ENCODE peak calls at places on chromosomes 1 and 21, in six cellular contexts. L is NCI-H2171; Q is LNCaP clone FGC; G is stimulated activated CD8-positive, alpha-beta memory T cell treated with anti-CD3 and anti-CD28 coated beads, Interleukin-15, amount 100 ng/mL, for 24 hours; K is small intestine; M is astrocyte. T is an unnamed sample.

GRCh38 chr1:181743878-181744312 is 260.6 kb downstream of the CACNA1E start:
- DNase-seq in G (no peak), Q (peak), K (no peak), M (no peak), L (no peak), T (no peak)

GRCh38 chr1:204151562-204152309 is at the start of gene ETNK2:
- DNase-seq in L (peak), K (no peak), Q (no peak), M (peak), G (peak), T (peak)

GRCh38 chr1:187203257-187203656 is 374.5 kb downstream of the PLA2G4A start:
- DNase-seq in Q (no peak), M (peak), L (no peak), K (no peak), G (no peak), T (no peak)

GRCh38 chr1:20153000-20153418 is 13.9 kb downstream of the PLA2G2F start:
- DNase-seq in M (no peak), L (no peak), G (no peak), K (no peak), Q (no peak), T (no peak)

GRCh38 chr1:67085326-67085725 is 31.4 kb upstream of the SLC35D1 start:
- DNase-seq in G (no peak), K (no peak), M (no peak), L (no peak), Q (no peak), T (no peak)

GRCh38 chr1:21931171-21932093 is 5.7 kb downstream of the HSPG2 start:
- DNase-seq in Q (no peak), G (no peak), M (peak), K (peak), L (no peak), T (peak)

GRCh38 chr1:183043872-183044859 is 20.9 kb downstream of the LAMC1 start:
- DNase-seq in G (no peak), M (peak), L (no peak), Q (no peak), K (no peak), T (no peak)

GRCh38 chr1:243924588-243925349 is 74.7 kb upstream of the AKT3 start:
- DNase-seq in G (no peak), M (peak), L (no peak), K (no peak), Q (no peak), T (no peak)

GRCh38 chr21:24210130-24210529 is 1397.2 kb downstream of the MRPL39 start:
- DNase-seq in L (no peak), Q (no peak), K (no peak), G (no peak), M (no peak), T (no peak)

GRCh38 chr1:15950302-15950701 is 25.6 kb downstream of the ZBTB17 start:
- DNase-seq in L (no peak), Q (no peak), G (no peak), K (no peak), M (no peak), T (no peak)

GRCh38 chr1:47752048-47752451 is 245.1 kb downstream of the TRABD2B start:
- DNase-seq in K (peak), G (no peak), L (no peak), Q (no peak), M (no peak), T (peak)

GRCh38 chr1:30919025-30919881 is 10.7 kb upstream of the SDC3 start:
- DNase-seq in L (no peak), G (no peak), Q (no peak), M (peak), K (no peak), T (no peak)

GRCh38 chr1:201051399-201051798 is 27.9 kb upstream of the KIF21B start:
- DNase-seq in G (no peak), L (no peak), K (no peak), M (no peak), Q (no peak), T (no peak)

GRCh38 chr1:182337736-182338571 is 53.6 kb downstream of the GLUL start:
- DNase-seq in G (no peak), K (no peak), Q (peak), L (no peak), M (no peak), T (no peak)

GRCh38 chr21:26851109-26851944 is 6.1 kb upstream of the ADAMTS1 start:
- DNase-seq in M (no peak), Q (no peak), L (no peak), K (no peak), G (no peak), T (no peak)

GRCh38 chr1:173661271-173661670 is 8.4 kb downstream of the ANKRD45 start:
- DNase-seq in K (no peak), L (no peak), M (no peak), Q (no peak), G (no peak), T (no peak)

GRCh38 chr1:5267603-5268235 is 613.3 kb downstream of the AJAP1 start:
- DNase-seq in G (no peak), L (no peak), K (no peak), Q (no peak), M (no peak), T (no peak)

GRCh38 chr1:180571832-180572636 is 13.3 kb downstream of the OVAAL start:
- DNase-seq in K (peak), G (no peak), L (no peak), Q (no peak), M (peak), T (no peak)

GRCh38 chr1:203807211-203807610 is 11.8 kb downstream of the ZBED6 start:
- DNase-seq in Q (no peak), L (no peak), K (no peak), M (peak), G (no peak), T (no peak)

GRCh38 chr1:235739124-235739523 is 89.5 kb upstream of the GNG4 start:
- DNase-seq in K (no peak), Q (peak), M (peak), L (no peak), G (no peak), T (no peak)

GRCh38 chr1:156014829-156015228 is 5.9 kb downstream of the SSR2 start:
- DNase-seq in K (no peak), G (no peak), Q (no peak), M (no peak), L (no peak), T (no peak)

GRCh38 chr1:206933333-206933945 is 11.7 kb upstream of the FCMR start:
- DNase-seq in Q (no peak), L (no peak), K (peak), M (no peak), G (peak), T (no peak)

GRCh38 chr1:170445096-170445495 is 86.9 kb upstream of the GORAB start:
- DNase-seq in L (no peak), Q (no peak), M (peak), K (no peak), G (no peak), T (no peak)

GRCh38 chr1:119047040-119047438 is 58.9 kb upstream of the TBX15 start:
- DNase-seq in K (no peak), Q (no peak), L (no peak), G (no peak), M (peak), T (no peak)

GRCh38 chr1:160260436-160261382 is 1.6 kb downstream of the DCAF8 start:
- DNase-seq in G (no peak), K (no peak), M (peak), L (peak), Q (peak), T (no peak)

GRCh38 chr21:27511241-27511640 is 544.4 kb upstream of the ADAMTS5 start:
- DNase-seq in L (no peak), K (no peak), M (no peak), Q (no peak), G (no peak), T (no peak)

GRCh38 chr1:23930861-23931471 is 17.8 kb upstream of the CNR2 start:
- DNase-seq in Q (no peak), K (no peak), G (no peak), M (peak), L (no peak), T (no peak)

GRCh38 chr1:47523812-47524170 is 85.9 kb downstream of the FOXD2 start:
- DNase-seq in L (no peak), G (no peak), M (no peak), K (no peak), Q (no peak), T (no peak)

GRCh38 chr21:40158356-40158755 is 291.1 kb downstream of the PCP4 start:
- DNase-seq in L (no peak), M (no peak), G (no peak), Q (no peak), K (no peak), T (no peak)